ENCODE peak calls at places on chromosomes 6 and 20, in four cellular contexts. A is HEK293T; N is naive B cell; P is naive thymus-derived CD8-positive, alpha-beta T cell. X is an unnamed sample.

GRCh38 chr6:113428702-113429101 is 428.4 kb upstream of the MARCKS start:
- DNase-seq in P (no peak), A (no peak), N (no peak), X (no peak)

GRCh38 chr20:6053776-6054688 is at the start of gene LRRN4:
- DNase-seq in P (no peak), A (no peak), N (no peak), X (no peak)

GRCh38 chr20:3612795-3613560 is 50.2 kb downstream of the GFRA4 start:
- DNase-seq in A (no peak), P (no peak), N (no peak), X (no peak)

GRCh38 chr20:50368813-50369224 is 141.4 kb upstream of the PTPN1 start:
- DNase-seq in P (no peak), A (no peak), N (no peak), X (peak)

GRCh38 chr6:154154389-154154967 is 115.4 kb downstream of the OPRM1 start:
- DNase-seq in N (peak), P (peak), A (peak), X (peak)

GRCh38 chr6:27129917-27130316 is 117.6 kb upstream of the PRSS16 start:
- DNase-seq in A (no peak), P (no peak), N (no peak), X (no peak)

GRCh38 chr20:35235881-35236280 is 9.4 kb downstream of the MMP24 start:
- DNase-seq in N (no peak), P (no peak), A (no peak), X (no peak)

GRCh38 chr20:61426361-61426760 is 174.3 kb downstream of the CDH4 start:
- DNase-seq in A (no peak), N (no peak), P (no peak), X (no peak)

GRCh38 chr6:161748535-161749386 is 474.9 kb upstream of the AGPAT4 start:
- DNase-seq in N (no peak), P (no peak), A (peak), X (peak)

GRCh38 chr6:87444362-87444761 is 28.4 kb upstream of the SLC35A1 start:
- DNase-seq in N (no peak), A (no peak), P (no peak), X (no peak)

GRCh38 chr6:10395946-10396577 is 18.8 kb downstream of the TFAP2A start:
- DNase-seq in P (no peak), N (no peak), A (no peak), X (no peak)

GRCh38 chr6:71852951-71853350 is 33.4 kb upstream of the RIMS1 start:
- DNase-seq in A (no peak), P (no peak), N (no peak), X (no peak)

GRCh38 chr6:142008776-142009175 is 123.9 kb upstream of the GJE1 start:
- DNase-seq in A (no peak), P (no peak), N (no peak), X (no peak)

GRCh38 chr6:132758689-132759088 is 985 bp upstream of the VNN2 start:
- DNase-seq in N (no peak), P (no peak), A (no peak), X (no peak)

GRCh38 chr6:36607782-36608386 is 13.7 kb downstream of the SRSF3 start:
- DNase-seq in P (no peak), A (no peak), N (no peak), X (no peak)